ENCODE peak calls at places on chromosome 10, in six cellular contexts. One of them, this sample, is unnamed.

GRCh38 chr10:31321396-31321941 is 2.5 kb downstream of the ZEB1 start:
- DNase-seq in coronary artery: no peak
- DNase-seq in cardiac muscle cell: peak; percentile 11
- DNase-seq in fibroblast of lung: peak; percentile 35
- DNase-seq in sigmoid colon: no peak
- DNase-seq in kidney: no peak
- DNase-seq in this sample: no peak

GRCh38 chr10:123800299-123800698 is 91.3 kb downstream of the CPXM2 start:
- DNase-seq in fibroblast of lung: no peak
- DNase-seq in cardiac muscle cell: peak; percentile 28
- DNase-seq in kidney: no peak
- DNase-seq in coronary artery: peak; percentile 71
- DNase-seq in sigmoid colon: no peak
- DNase-seq in this sample: peak; percentile 22

GRCh38 chr10:131049051-131049450 is 262.5 kb downstream of the TCERG1L start:
- DNase-seq in kidney: no peak
- DNase-seq in coronary artery: no peak
- DNase-seq in cardiac muscle cell: no peak
- DNase-seq in sigmoid colon: no peak
- DNase-seq in fibroblast of lung: no peak
- DNase-seq in this sample: no peak

GRCh38 chr10:89274928-89275327 is 23.4 kb upstream of the LIPA start:
- DNase-seq in sigmoid colon: no peak
- DNase-seq in fibroblast of lung: peak; percentile 30
- DNase-seq in kidney: no peak
- DNase-seq in coronary artery: no peak
- DNase-seq in cardiac muscle cell: no peak
- DNase-seq in this sample: no peak

GRCh38 chr10:14502451-14502850 is 171.7 kb upstream of the FRMD4A start:
- DNase-seq in fibroblast of lung: no peak
- DNase-seq in coronary artery: no peak
- DNase-seq in sigmoid colon: no peak
- DNase-seq in cardiac muscle cell: no peak
- DNase-seq in kidney: no peak
- DNase-seq in this sample: no peak

GRCh38 chr10:34137955-34138354 is 677.1 kb downstream of the PARD3 start:
- DNase-seq in sigmoid colon: no peak
- DNase-seq in coronary artery: no peak
- DNase-seq in fibroblast of lung: no peak
- DNase-seq in kidney: no peak
- DNase-seq in cardiac muscle cell: no peak
- DNase-seq in this sample: no peak

GRCh38 chr10:49292565-49293207 is 6.3 kb upstream of the C10orf71 start:
- DNase-seq in fibroblast of lung: no peak
- DNase-seq in sigmoid colon: peak; percentile 18
- DNase-seq in cardiac muscle cell: no peak
- DNase-seq in coronary artery: no peak
- DNase-seq in kidney: no peak
- DNase-seq in this sample: no peak

GRCh38 chr10:53904506-53905241 is 896.4 kb downstream of the PCDH15 start:
- DNase-seq in kidney: no peak
- DNase-seq in cardiac muscle cell: no peak
- DNase-seq in coronary artery: no peak
- DNase-seq in fibroblast of lung: no peak
- DNase-seq in sigmoid colon: no peak
- DNase-seq in this sample: no peak

GRCh38 chr10:101092742-101093386 is 31.1 kb downstream of the KAZALD1 start:
- DNase-seq in cardiac muscle cell: no peak
- DNase-seq in sigmoid colon: no peak
- DNase-seq in coronary artery: no peak
- DNase-seq in fibroblast of lung: no peak
- DNase-seq in kidney: no peak
- DNase-seq in this sample: no peak

GRCh38 chr10:11683529-11684320 is 58.5 kb upstream of the ECHDC3 start:
- DNase-seq in fibroblast of lung: no peak
- DNase-seq in kidney: peak; percentile 15
- DNase-seq in sigmoid colon: no peak
- DNase-seq in coronary artery: no peak
- DNase-seq in cardiac muscle cell: no peak
- DNase-seq in this sample: no peak

GRCh38 chr10:11679946-11680345 is 62.2 kb upstream of the ECHDC3 start:
- DNase-seq in cardiac muscle cell: no peak
- DNase-seq in kidney: no peak
- DNase-seq in sigmoid colon: peak; percentile 10
- DNase-seq in coronary artery: no peak
- DNase-seq in fibroblast of lung: no peak
- DNase-seq in this sample: no peak

GRCh38 chr10:11682896-11683295 is 59.3 kb upstream of the ECHDC3 start:
- DNase-seq in sigmoid colon: no peak
- DNase-seq in fibroblast of lung: no peak
- DNase-seq in cardiac muscle cell: no peak
- DNase-seq in coronary artery: no peak
- DNase-seq in kidney: no peak
- DNase-seq in this sample: no peak

GRCh38 chr10:11680496-11680895 is 61.7 kb upstream of the ECHDC3 start:
- DNase-seq in cardiac muscle cell: no peak
- DNase-seq in kidney: no peak
- DNase-seq in coronary artery: no peak
- DNase-seq in fibroblast of lung: no peak
- DNase-seq in sigmoid colon: no peak
- DNase-seq in this sample: no peak

GRCh38 chr10:11682267-11682683 is 59.9 kb upstream of the ECHDC3 start:
- DNase-seq in fibroblast of lung: no peak
- DNase-seq in sigmoid colon: no peak
- DNase-seq in cardiac muscle cell: no peak
- DNase-seq in kidney: no peak
- DNase-seq in coronary artery: no peak
- DNase-seq in this sample: no peak
- H3K27ac ChIP-seq in fibroblast of lung: no peak overlapping the region
- H3K27ac ChIP-seq in sigmoid colon: no peak overlapping the region
- H3K27ac ChIP-seq in cardiac muscle cell: no peak overlapping the region
- H3K27ac ChIP-seq in kidney: no peak overlapping the region
- H3K27ac ChIP-seq in coronary artery: no peak overlapping the region
- H3K27ac ChIP-seq in this sample: no peak overlapping the region

GRCh38 chr10:96400465-96400864 is 41.7 kb upstream of the OPALIN start:
- DNase-seq in fibroblast of lung: no peak
- DNase-seq in sigmoid colon: no peak
- DNase-seq in coronary artery: no peak
- DNase-seq in cardiac muscle cell: no peak
- DNase-seq in kidney: no peak
- DNase-seq in this sample: no peak

GRCh38 chr10:96397902-96398301 is 39.1 kb upstream of the OPALIN start:
- DNase-seq in fibroblast of lung: no peak
- DNase-seq in kidney: no peak
- DNase-seq in sigmoid colon: peak; percentile 8
- DNase-seq in cardiac muscle cell: no peak
- DNase-seq in coronary artery: no peak
- DNase-seq in this sample: no peak

GRCh38 chr10:96390460-96390864 is 31.7 kb upstream of the OPALIN start:
- DNase-seq in cardiac muscle cell: no peak
- DNase-seq in fibroblast of lung: no peak
- DNase-seq in coronary artery: no peak
- DNase-seq in sigmoid colon: peak; percentile 96
- DNase-seq in kidney: no peak
- DNase-seq in this sample: no peak

GRCh38 chr10:96401036-96401435 is 42.2 kb upstream of the OPALIN start:
- DNase-seq in kidney: no peak
- DNase-seq in cardiac muscle cell: no peak
- DNase-seq in sigmoid colon: no peak
- DNase-seq in fibroblast of lung: no peak
- DNase-seq in coronary artery: peak; percentile 31
- DNase-seq in this sample: no peak

DNA sequence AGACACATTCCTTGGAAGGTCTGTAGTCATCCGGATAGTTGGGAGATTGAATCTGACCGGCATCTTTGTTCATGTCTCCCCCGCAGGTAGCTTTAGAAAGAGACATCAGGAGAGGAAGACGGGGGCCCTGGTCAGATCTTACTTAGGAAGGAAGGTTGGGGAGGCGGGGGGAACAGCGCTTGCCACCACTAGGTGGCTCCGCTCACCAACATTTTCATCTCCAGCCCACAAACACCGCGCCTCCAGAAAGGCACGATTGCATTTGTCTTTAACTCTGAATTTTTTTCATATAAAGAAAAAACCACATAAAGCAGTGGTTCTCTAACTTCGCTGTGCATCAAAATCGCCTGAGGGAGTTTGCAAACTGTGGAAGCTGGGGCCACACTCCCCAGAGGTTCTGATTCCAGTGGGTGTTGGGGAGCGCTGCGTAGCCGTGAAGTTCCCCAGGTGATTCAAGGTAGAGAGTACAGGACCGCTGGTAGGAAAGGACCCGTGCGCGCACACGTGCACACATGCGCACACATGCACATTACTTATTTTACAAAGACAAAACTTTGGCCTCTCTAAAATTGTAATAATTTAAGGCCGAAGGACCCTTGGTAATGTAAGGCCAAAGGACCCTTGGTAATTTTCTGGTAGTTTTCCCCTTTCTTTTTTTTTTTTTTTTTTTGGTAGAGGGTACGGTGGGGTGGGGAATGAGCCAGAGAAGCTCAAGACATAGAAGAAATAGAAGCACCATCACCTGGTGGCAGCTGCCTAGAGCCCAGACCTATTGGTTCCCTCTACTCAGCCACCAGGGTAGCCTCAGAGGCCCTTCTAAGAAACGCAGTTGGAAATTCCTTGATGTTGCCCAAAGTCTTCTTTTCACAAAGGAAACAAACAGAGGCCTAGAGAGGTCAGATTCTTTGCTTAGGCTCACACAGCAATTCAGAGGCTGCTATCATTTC is 37.4 kb upstream of the OPALIN start:
- DNase-seq in coronary artery: no peak
- DNase-seq in sigmoid colon: peak; percentile 87
- DNase-seq in cardiac muscle cell: peak; percentile 76
- DNase-seq in kidney: no peak
- DNase-seq in fibroblast of lung: peak; percentile 71
- DNase-seq in this sample: no peak
- TF ChIP-seq CTCF in coronary artery: peak; percentile 57
- TF ChIP-seq CTCF in sigmoid colon: peak; percentile 80
- TF ChIP-seq CTCF in cardiac muscle cell: peak; percentile 85
- TF ChIP-seq CTCF in kidney: peak; percentile 76
- TF ChIP-seq CTCF in fibroblast of lung: peak; percentile 80
- TF ChIP-seq CTCF in this sample: peak; percentile 68

DNA sequence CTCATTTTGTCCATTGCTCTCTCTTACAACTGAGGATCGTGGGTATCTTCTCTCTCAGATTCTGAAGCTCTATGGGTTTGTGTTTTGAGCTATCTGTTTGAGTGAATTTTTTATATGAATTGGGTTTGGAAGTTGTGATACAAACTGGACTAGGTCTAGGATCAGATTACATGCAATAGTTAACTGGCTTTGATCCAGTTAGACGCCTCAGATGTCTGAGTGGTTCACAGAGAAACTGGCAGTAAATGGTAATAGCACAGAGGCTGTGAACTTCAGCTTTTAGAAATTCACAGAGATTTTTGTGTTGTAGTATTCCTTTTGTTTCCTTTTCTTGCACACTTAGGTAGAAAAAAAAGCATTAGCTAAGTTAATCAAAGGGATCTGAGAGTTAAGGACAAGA is 12.7 kb upstream of the DNMBP start:
- DNase-seq in sigmoid colon: no peak
- DNase-seq in coronary artery: no peak
- DNase-seq in kidney: no peak
- DNase-seq in cardiac muscle cell: no peak
- DNase-seq in fibroblast of lung: peak; percentile 77
- DNase-seq in this sample: no peak
- H3K27ac ChIP-seq in sigmoid colon: no peak overlapping the region
- H3K27ac ChIP-seq in coronary artery: no peak overlapping the region
- H3K27ac ChIP-seq in kidney: no peak overlapping the region
- H3K27ac ChIP-seq in cardiac muscle cell: no peak overlapping the region
- H3K27ac ChIP-seq in fibroblast of lung: no peak overlapping the region
- H3K27ac ChIP-seq in this sample: no peak overlapping the region

DNA sequence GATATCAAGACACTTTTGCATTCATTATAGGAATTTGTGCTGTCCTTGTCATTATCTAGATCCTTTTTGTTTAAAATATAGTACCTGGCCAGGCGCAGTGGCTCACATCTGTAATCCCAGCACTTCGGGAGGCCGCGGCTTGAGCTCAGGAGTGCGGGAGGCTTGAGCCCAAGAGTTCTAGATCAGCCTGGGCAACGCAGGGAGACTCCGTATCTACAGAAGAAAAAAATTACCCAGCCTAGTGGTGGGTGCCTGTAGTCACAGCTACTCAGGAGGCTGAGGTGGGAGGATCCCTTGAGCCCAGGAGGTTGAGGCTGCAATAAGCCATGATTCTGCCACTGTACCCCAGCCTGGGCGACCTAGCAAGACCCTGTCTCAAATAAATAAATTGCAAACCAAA is 621 bp upstream of the MORN4 start:
- DNase-seq in kidney: no peak
- DNase-seq in sigmoid colon: no peak
- DNase-seq in fibroblast of lung: no peak
- DNase-seq in coronary artery: no peak
- DNase-seq in cardiac muscle cell: no peak
- DNase-seq in this sample: no peak
- TF ChIP-seq CTCF in kidney: no peak
- TF ChIP-seq CTCF in sigmoid colon: peak; percentile 26
- TF ChIP-seq CTCF in fibroblast of lung: no peak
- TF ChIP-seq CTCF in coronary artery: no peak
- TF ChIP-seq CTCF in cardiac muscle cell: peak; percentile 8
- TF ChIP-seq CTCF in this sample: no peak

DNA sequence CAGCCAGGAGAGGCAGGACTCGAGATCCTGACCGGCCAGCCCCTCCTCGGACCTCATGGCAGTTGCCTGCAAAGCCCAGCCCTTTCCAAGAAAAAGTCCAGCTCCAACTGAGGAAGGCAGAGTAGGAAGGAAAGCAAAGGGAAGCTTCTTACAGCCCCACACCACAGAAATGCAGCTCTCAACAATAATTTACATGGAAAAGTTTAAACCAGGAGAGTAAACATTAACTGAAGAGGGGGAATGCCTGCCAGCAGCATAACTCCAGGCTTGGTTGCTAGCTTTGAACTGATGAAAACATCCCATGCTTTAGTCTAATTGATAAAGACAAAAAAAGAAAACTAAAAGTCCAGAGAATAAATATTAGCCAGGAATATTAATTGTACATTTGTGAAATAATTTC is 153.8 kb upstream of the PFKP start:
- DNase-seq in coronary artery: no peak
- DNase-seq in cardiac muscle cell: no peak
- DNase-seq in sigmoid colon: no peak
- DNase-seq in fibroblast of lung: no peak
- DNase-seq in kidney: no peak
- DNase-seq in this sample: no peak
- H3K27ac ChIP-seq in coronary artery: no peak overlapping the region
- H3K27ac ChIP-seq in cardiac muscle cell: no peak overlapping the region
- H3K27ac ChIP-seq in sigmoid colon: no peak overlapping the region
- H3K27ac ChIP-seq in fibroblast of lung: no peak overlapping the region
- H3K27ac ChIP-seq in kidney: no peak overlapping the region
- H3K27ac ChIP-seq in this sample: no peak overlapping the region